ENCODE peak calls at places on chromosomes 6 and 20, in nine cellular contexts. N is mesendoderm; V is Peyer's patch; Y is astrocyte of the spinal cord; S is effector memory CD4-positive, alpha-beta T cell; B is spleen; D is left lung; O is GM12865; F is adipocyte. C is an unnamed sample.

GRCh38 chr6:36851149-36851614 is 11.9 kb upstream of the CPNE5 start:
- DNase-seq in D (no peak), O (peak; percentile 52), N (peak; percentile 71), V (peak; percentile 73), Y (peak; percentile 85), F (peak; percentile 79), B (no peak), S (no peak), C (no peak)

GRCh38 chr6:85078071-85078470 is 313.7 kb upstream of the TBX18 start:
- DNase-seq in N (peak; percentile 15), Y (peak; percentile 94), S (no peak), D (no peak), V (no peak), F (peak; percentile 71), B (no peak), O (no peak), C (no peak)

GRCh38 chr20:58720890-58721289 is 28.3 kb downstream of the NPEPL1 start:
- DNase-seq in B (peak; percentile 32), N (no peak), Y (no peak), F (no peak), V (no peak), O (no peak), S (no peak), D (no peak), C (no peak)

GRCh38 chr20:58888103-58888502 is 35.6 kb downstream of the GNAS start:
- DNase-seq in S (no peak), V (no peak), F (no peak), N (no peak), Y (no peak), B (peak; percentile 79), D (no peak), O (no peak), C (no peak)

GRCh38 chr6:159646731-159647130 is 46.3 kb downstream of the SOD2 start:
- DNase-seq in Y (peak; percentile 61), V (no peak), B (no peak), O (peak; percentile 66), D (no peak), S (no peak), F (no peak), N (no peak), C (no peak)

GRCh38 chr20:47318596-47319516 is 37.6 kb downstream of the ZMYND8 start:
- DNase-seq in O (no peak), Y (peak; percentile 82), D (peak; percentile 91), F (peak; percentile 70), N (peak; percentile 91), V (peak; percentile 82), S (no peak), B (peak; percentile 84), C (peak; percentile 57)

GRCh38 chr6:105898286-105898685 is 187.8 kb upstream of the PRDM1 start:
- DNase-seq in O (peak; percentile 73), B (no peak), Y (peak; percentile 62), S (no peak), D (no peak), F (no peak), N (no peak), V (no peak), C (no peak)

GRCh38 chr6:52362443-52363221 is 681 bp downstream of the PAQR8 start:
- DNase-seq in D (peak; percentile 86), F (peak; percentile 50), O (peak; percentile 56), S (peak; percentile 33), B (peak; percentile 91), V (peak; percentile 77), N (peak; percentile 30), Y (peak; percentile 15), C (peak; percentile 22)

GRCh38 chr6:11598687-11599086 is 61.1 kb downstream of the TMEM170B start:
- DNase-seq in B (no peak), N (peak; percentile 72), S (no peak), V (no peak), Y (no peak), D (no peak), O (no peak), F (no peak), C (no peak)

GRCh38 chr6:2004888-2005287 is 240.5 kb downstream of the GMDS start:
- DNase-seq in Y (no peak), N (no peak), D (no peak), B (no peak), O (no peak), V (no peak), S (no peak), F (no peak), C (no peak)

GRCh38 chr20:23227976-23228375 is 122.6 kb upstream of the NXT1 start:
- DNase-seq in O (no peak), N (no peak), V (no peak), B (no peak), Y (no peak), D (no peak), F (no peak), S (no peak), C (no peak)

GRCh38 chr20:31593221-31594001 is 11.7 kb upstream of the ID1 start:
- DNase-seq in S (no peak), N (no peak), Y (peak; percentile 90), D (peak; percentile 89), V (peak; percentile 92), O (no peak), F (peak; percentile 85), B (no peak), C (no peak)

GRCh38 chr6:161429921-161430490 is 156.1 kb upstream of the AGPAT4 start:
- DNase-seq in V (no peak), S (no peak), N (no peak), B (no peak), F (peak; percentile 19), O (no peak), Y (no peak), D (no peak), C (no peak)

GRCh38 chr6:143652840-143653239 is 24.9 kb upstream of the PHACTR2 start:
- DNase-seq in O (no peak), V (peak; percentile 67), F (no peak), Y (no peak), B (no peak), N (no peak), D (no peak), S (no peak), C (no peak)

GRCh38 chr20:62402456-62402855 is 4.6 kb downstream of the CABLES2 start:
- DNase-seq in B (no peak), S (no peak), F (no peak), N (no peak), Y (no peak), D (no peak), O (no peak), V (no peak), C (no peak)

GRCh38 chr20:19252670-19253120 is 40.3 kb downstream of the SLC24A3 start:
- DNase-seq in N (no peak), F (peak; percentile 86), Y (no peak), V (peak; percentile 66), B (no peak), S (no peak), D (no peak), O (no peak), C (no peak)

GRCh38 chr6:14452567-14453527 is 335.3 kb downstream of the CD83 start:
- DNase-seq in B (peak; percentile 74), O (no peak), F (no peak), N (no peak), S (peak; percentile 6), Y (no peak), V (no peak), D (no peak), C (no peak)

GRCh38 chr6:67606905-67607828 is 1027.9 kb upstream of the ADGRB3 start:
- DNase-seq in Y (peak; percentile 72), V (no peak), S (no peak), D (no peak), O (no peak), B (no peak), N (no peak), F (peak; percentile 73), C (no peak)

GRCh38 chr6:39263299-39264037 is 34.2 kb upstream of the KCNK5 start:
- DNase-seq in B (no peak), D (no peak), Y (no peak), V (no peak), F (no peak), N (peak; percentile 40), S (no peak), O (no peak), C (peak; percentile 56)

GRCh38 chr6:109893606-109894005 is 84.5 kb upstream of the GPR6 start:
- DNase-seq in Y (no peak), F (no peak), B (no peak), O (no peak), S (no peak), N (no peak), V (no peak), D (no peak), C (no peak)

DNA sequence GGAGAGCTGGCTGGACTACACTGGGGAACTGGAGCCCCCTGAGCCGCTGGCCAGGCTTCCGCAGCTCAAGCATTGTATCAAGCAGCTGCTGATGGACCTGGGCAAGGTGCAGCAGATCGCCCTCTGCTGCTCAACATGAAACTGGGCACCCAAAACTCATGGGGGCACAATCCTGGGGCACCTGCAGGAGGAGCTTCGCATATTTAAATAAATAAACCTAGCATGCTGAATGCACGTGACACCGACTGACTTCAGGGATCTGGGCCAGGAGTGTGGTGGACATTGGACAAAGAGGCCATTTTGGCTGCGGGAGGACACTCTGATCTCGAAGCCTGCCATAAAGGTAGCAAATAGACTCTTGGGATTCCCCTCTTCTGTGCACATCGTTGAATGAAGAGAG is 6.8 kb downstream of the SCAND1 start:
- DNase-seq in O (peak; percentile 54), B (no peak), D (no peak), N (peak; percentile 80), F (peak; percentile 7), S (no peak), Y (no peak), V (no peak), C (no peak)
- H3K4me3 ChIP-seq in O (no peak overlapping the region), B (no peak overlapping the region), D (no peak overlapping the region), N (no peak overlapping the region), F (no peak overlapping the region), S (no peak overlapping the region), Y (no peak overlapping the region), V (no peak overlapping the region), C (no peak overlapping the region)

DNA sequence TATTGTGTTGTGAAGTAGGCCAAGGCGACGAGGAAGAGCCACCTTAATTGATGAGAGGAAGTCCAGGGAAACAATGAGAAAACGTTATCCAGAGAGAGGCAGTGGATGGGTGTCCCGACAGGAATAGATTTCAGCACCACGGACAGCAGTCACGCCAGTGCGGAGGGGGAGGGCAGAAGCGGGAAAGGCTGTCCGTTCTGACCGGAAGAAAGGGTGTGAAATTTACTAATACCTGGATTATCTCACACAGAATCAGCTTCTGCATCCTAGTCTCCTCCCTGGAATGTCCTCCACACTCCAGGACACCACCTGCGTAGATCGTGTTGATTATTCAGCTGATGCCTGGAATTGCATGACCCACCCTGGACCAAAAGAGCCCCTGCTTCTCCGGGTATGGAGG is 7.4 kb upstream of the BPIFA3 start:
- DNase-seq in S (no peak), B (no peak), N (peak; percentile 90), Y (peak; percentile 34), F (peak; percentile 78), V (peak; percentile 67), D (peak; percentile 85), O (peak; percentile 63), C (peak; percentile 51)
- H3K4me3 ChIP-seq in S (no peak overlapping the region), B (no peak overlapping the region), N (no peak overlapping the region), Y (no peak overlapping the region), F (no peak overlapping the region), V (no peak overlapping the region), D (no peak overlapping the region), O (no peak overlapping the region), C (no peak overlapping the region)

GRCh38 chr6:130935978-130936377 is 108.8 kb downstream of the SMLR1 start:
- DNase-seq in O (no peak), Y (no peak), B (no peak), F (no peak), N (no peak), V (no peak), S (no peak), D (no peak), C (no peak)
- H3K4me3 ChIP-seq in O (no peak overlapping the region), Y (no peak overlapping the region), B (no peak overlapping the region), F (peak overlapping the region; percentile 63), N (no peak overlapping the region), V (no peak overlapping the region), S (no peak overlapping the region), D (no peak overlapping the region), C (no peak overlapping the region)

GRCh38 chr6:31946370-31946885 is 533 bp downstream of the CFB start:
- DNase-seq in N (no peak), B (peak; percentile 58), S (no peak), O (no peak), D (no peak), F (no peak), Y (no peak), V (no peak), C (no peak)
- H3K4me3 ChIP-seq in N (no peak overlapping the region), B (no peak overlapping the region), S (no peak overlapping the region), O (no peak overlapping the region), D (peak overlapping the region; percentile 30), F (peak overlapping the region; percentile 63), Y (no peak overlapping the region), V (peak overlapping the region; percentile 39), C (no peak overlapping the region)